ENCODE peak calls at places on chromosomes 4 and X, in six cellular contexts. V is posterior cingulate gyrus, C is DMS 273 treated with DMSO at 0.1 percent for 48 hours, T is GM10248, W is NCI-H2081, R is amygdala. O is an unnamed sample.

GRCh38 chrX:153635788-153636668 is 11.0 kb upstream of the DUSP9 start:
- DNase-seq in V (no peak), C (peak), T (peak), W (no peak), R (no peak), O (no peak)

GRCh38 chr4:111360906-111361305 is 738.0 kb upstream of the PITX2 start:
- DNase-seq in V (no peak), C (no peak), T (no peak), W (no peak), R (no peak), O (no peak)

GRCh38 chr4:6372649-6373525 is 99.5 kb downstream of the PPP2R2C start:
- DNase-seq in V (peak), C (no peak), T (peak), W (peak), R (no peak), O (no peak)

GRCh38 chr4:14149469-14150030 is 522.0 kb upstream of the BOD1L1 start:
- DNase-seq in V (peak), C (no peak), T (no peak), W (no peak), R (no peak), O (no peak)

GRCh38 chrX:151006410-151007109 is 23.4 kb downstream of the HMGB3 start:
- DNase-seq in V (no peak), C (no peak), T (no peak), W (no peak), R (no peak), O (no peak)

GRCh38 chr4:15149234-15149841 is 147.1 kb downstream of the CPEB2 start:
- DNase-seq in V (no peak), C (no peak), T (peak), W (no peak), R (no peak), O (no peak)

GRCh38 chr4:164239976-164240375 is 514.0 kb upstream of the SMIM31 start:
- DNase-seq in V (no peak), C (no peak), T (no peak), W (no peak), R (no peak), O (no peak)

GRCh38 chr4:5524900-5525299 is 183.5 kb downstream of the EVC2 start:
- DNase-seq in V (no peak), C (peak), T (no peak), W (no peak), R (no peak), O (no peak)

GRCh38 chr4:168521736-168522135 is 24.9 kb downstream of the PALLD start:
- DNase-seq in V (no peak), C (peak), T (no peak), W (peak), R (no peak), O (no peak)

GRCh38 chrX:16445166-16445752 is 204.7 kb upstream of the S100G start:
- DNase-seq in V (no peak), C (no peak), T (peak), W (peak), R (no peak), O (peak)

GRCh38 chr4:104868942-104869341 is 277.7 kb upstream of the TET2 start:
- DNase-seq in V (no peak), C (no peak), T (peak), W (no peak), R (no peak), O (no peak)

GRCh38 chrX:46574337-46574940 is 874 bp downstream of the CHST7 start:
- DNase-seq in V (no peak), C (no peak), T (no peak), W (peak), R (no peak), O (peak)

GRCh38 chrX:136880003-136880451 is 498 bp downstream of the RBMX start:
- DNase-seq in V (peak), C (no peak), T (no peak), W (peak), R (no peak), O (no peak)

GRCh38 chr4:155616112-155616511 is 50.5 kb upstream of the GUCY1A1 start:
- DNase-seq in V (no peak), C (no peak), T (no peak), W (no peak), R (no peak), O (no peak)

GRCh38 chr4:151184523-151185458 is 85.4 kb downstream of the RPS3A start:
- DNase-seq in V (no peak), C (no peak), T (no peak), W (peak), R (no peak), O (no peak)

GRCh38 chr4:106707776-106708603 is 328.1 kb downstream of the DKK2 start:
- DNase-seq in V (no peak), C (no peak), T (no peak), W (no peak), R (no peak), O (no peak)

GRCh38 chrX:153507484-153508178 is 9.8 kb upstream of the ATP2B3 start:
- DNase-seq in V (peak), C (peak), T (peak), W (peak), R (peak), O (no peak)

GRCh38 chr4:10816571-10816970 is 132.0 kb upstream of the CLNK start:
- DNase-seq in V (no peak), C (no peak), T (no peak), W (no peak), R (no peak), O (no peak)

GRCh38 chrX:33211356-33212254 is at the start of gene DMD:
- DNase-seq in V (peak), C (no peak), T (no peak), W (no peak), R (no peak), O (no peak)